ENCODE peak calls at places on chromosomes 16 and 17, in seven cellular contexts. D is progenitor cell of endocrine pancreas; L is M059J; C is Daoy; G is A549; P is CD4-positive, alpha-beta T cell; R is NCI-H446 treated with DMSO at 0.1 percent for 48 hours. A is an unnamed sample.

GRCh38 chr17:12020595-12021590 is at the start of gene MAP2K4:
- DNase-seq in D (peak; percentile 92), L (peak; percentile 75), C (peak; percentile 94), G (peak; percentile 91), P (peak; percentile 98), R (peak; percentile 14), A (peak; percentile 100)

GRCh38 chr17:72407336-72408121 is 286.7 kb downstream of the SOX9 start:
- DNase-seq in D (no peak), L (peak; percentile 100), C (peak; percentile 98), G (peak; percentile 93), P (no peak), R (peak; percentile 88), A (no peak)

GRCh38 chr17:77644981-77645380 is 313.5 kb upstream of the TNRC6C start:
- DNase-seq in D (no peak), L (no peak), C (peak; percentile 50), G (no peak), P (peak; percentile 34), R (no peak), A (no peak)

GRCh38 chr16:87185313-87185712 is 131.9 kb downstream of the C16orf95 start:
- DNase-seq in D (no peak), L (no peak), C (no peak), G (no peak), P (no peak), R (no peak), A (no peak)

GRCh38 chr17:79834575-79835469 is 4.4 kb downstream of the CBX4 start:
- DNase-seq in D (no peak), L (no peak), C (no peak), G (peak; percentile 61), P (peak; percentile 56), R (no peak), A (peak; percentile 59)

GRCh38 chr17:48024149-48025039 is 13.2 kb downstream of the COPZ2 start:
- DNase-seq in D (no peak), L (peak; percentile 72), C (peak; percentile 69), G (peak; percentile 85), P (no peak), R (peak; percentile 36), A (peak; percentile 44)

GRCh38 chr16:86578499-86579267 is at the start of gene FOXL1:
- DNase-seq in D (no peak), L (peak; percentile 39), C (peak; percentile 79), G (no peak), P (no peak), R (no peak), A (no peak)

GRCh38 chr17:7842380-7842949 is 8.4 kb downstream of the KDM6B start:
- DNase-seq in D (no peak), L (peak; percentile 90), C (peak; percentile 94), G (peak; percentile 90), P (peak; percentile 92), R (no peak), A (peak; percentile 97)

GRCh38 chr16:30934827-30935557 is 11.6 kb downstream of the FBXL19 start:
- DNase-seq in D (no peak), L (peak; percentile 56), C (peak; percentile 53), G (peak; percentile 72), P (no peak), R (no peak), A (no peak)

GRCh38 chr17:65115721-65116312 is 21.4 kb upstream of the RGS9 start:
- DNase-seq in D (no peak), L (no peak), C (no peak), G (no peak), P (no peak), R (no peak), A (no peak)

GRCh38 chr16:22813946-22814325 is at the start of gene HS3ST2:
- DNase-seq in D (peak; percentile 24), L (peak; percentile 11), C (peak; percentile 70), G (no peak), P (no peak), R (no peak), A (no peak)

GRCh38 chr17:42016411-42016831 is 818 bp downstream of the DNAJC7 start:
- DNase-seq in D (no peak), L (no peak), C (peak; percentile 34), G (no peak), P (no peak), R (no peak), A (no peak)

GRCh38 chr17:152860-153420 is 15.6 kb downstream of the SCGB1C2 start:
- DNase-seq in D (no peak), L (no peak), C (no peak), G (no peak), P (no peak), R (no peak), A (no peak)

GRCh38 chr16:67481561-67482259 is 753 bp upstream of the ATP6V0D1 start:
- DNase-seq in D (no peak), L (peak; percentile 12), C (peak; percentile 19), G (no peak), P (no peak), R (no peak), A (no peak)

GRCh38 chr17:41678907-41679739 is 9.6 kb upstream of the EIF1 start:
- DNase-seq in D (no peak), L (peak; percentile 94), C (peak; percentile 88), G (peak; percentile 80), P (peak; percentile 18), R (no peak), A (no peak)

GRCh38 chr17:1515640-1516402 is 591 bp downstream of the INPP5K start:
- DNase-seq in D (no peak), L (peak; percentile 88), C (peak; percentile 87), G (peak; percentile 86), P (no peak), R (peak; percentile 35), A (peak; percentile 65)

GRCh38 chr16:56347166-56347565 is 78.2 kb downstream of the AMFR start:
- DNase-seq in D (no peak), L (no peak), C (no peak), G (no peak), P (no peak), R (no peak), A (no peak)

GRCh38 chr17:49862781-49863331 is 15.0 kb upstream of the TAC4 start:
- DNase-seq in D (no peak), L (no peak), C (no peak), G (no peak), P (no peak), R (no peak), A (no peak)

GRCh38 chr17:41464682-41465081 is 2.5 kb downstream of the KRT32 start:
- DNase-seq in D (no peak), L (peak; percentile 98), C (peak; percentile 96), G (peak; percentile 50), P (no peak), R (peak; percentile 74), A (no peak)

GRCh38 chr17:6108382-6108781 is 38.2 kb downstream of the WSCD1 start:
- DNase-seq in D (no peak), L (no peak), C (no peak), G (no peak), P (no peak), R (no peak), A (no peak)

GRCh38 chr16:4910828-4911227 is 26.1 kb downstream of the PPL start:
- DNase-seq in D (no peak), L (no peak), C (no peak), G (no peak), P (no peak), R (no peak), A (no peak)

GRCh38 chr17:40326014-40326831 is 17.2 kb downstream of the RARA start:
- DNase-seq in D (no peak), L (peak; percentile 66), C (no peak), G (no peak), P (peak; percentile 54), R (no peak), A (peak; percentile 72)

GRCh38 chr17:76726231-76726765 is at the start of gene JMJD6:
- DNase-seq in D (peak; percentile 83), L (peak; percentile 95), C (peak; percentile 98), G (peak; percentile 98), P (no peak), R (peak; percentile 97), A (peak; percentile 80)

GRCh38 chr17:16997514-16998429 is 25.9 kb upstream of the TNFRSF13B start:
- DNase-seq in D (no peak), L (no peak), C (peak; percentile 25), G (peak; percentile 80), P (no peak), R (no peak), A (no peak)

GRCh38 chr16:31351937-31352315 is 3.0 kb upstream of the ITGAX start:
- DNase-seq in D (no peak), L (peak; percentile 30), C (peak; percentile 18), G (no peak), P (no peak), R (no peak), A (no peak)

GRCh38 chr17:57487552-57487951 is 231.2 kb downstream of the MSI2 start:
- DNase-seq in D (no peak), L (no peak), C (no peak), G (no peak), P (no peak), R (no peak), A (no peak)

GRCh38 chr16:84683691-84684591 is 15.9 kb upstream of the USP10 start:
- DNase-seq in D (no peak), L (no peak), C (no peak), G (no peak), P (no peak), R (no peak), A (no peak)

GRCh38 chr17:42895185-42895555 is 5.4 kb upstream of the G6PC1 start:
- DNase-seq in D (no peak), L (peak; percentile 82), C (peak; percentile 82), G (peak; percentile 78), P (no peak), R (peak; percentile 56), A (no peak)

GRCh38 chr17:12680407-12680897 is 14.8 kb downstream of the MYOCD start:
- DNase-seq in D (no peak), L (no peak), C (peak; percentile 43), G (no peak), P (no peak), R (no peak), A (no peak)

GRCh38 chr16:31361201-31362110 is 6.5 kb downstream of the ITGAX start:
- DNase-seq in D (no peak), L (no peak), C (no peak), G (no peak), P (no peak), R (no peak), A (no peak)